ENCODE peak calls at places on chromosomes 3 and 15, in four cellular contexts. Z, U, D and L are unnamed samples.
A peak's percentile ranks its signal among the peaks of the same experiment; 100 is the strongest.

GRCh38 chr3:61663728-61664492 is 102.5 kb downstream of the PTPRG start:
- DNase-seq in Z (no peak), U (no peak), D (peak; percentile 31), L (peak; percentile 41)

GRCh38 chr3:16173696-16174355 is 654 bp upstream of the GALNT15 start:
- DNase-seq in Z (no peak), U (no peak), D (no peak), L (no peak)

GRCh38 chr15:42921049-42921731 is 612 bp upstream of the TTBK2 start:
- DNase-seq in Z (peak; percentile 30), U (peak; percentile 48), D (no peak), L (no peak)

GRCh38 chr3:2655229-2655701 is 454.9 kb downstream of the IL5RA start:
- DNase-seq in Z (no peak), D (no peak), U (no peak), L (no peak)

GRCh38 chr3:82217571-82217970 is 456.1 kb upstream of the GBE1 start:
- DNase-seq in D (no peak), U (no peak), Z (no peak), L (no peak)

GRCh38 chr15:73965730-73966103 is 26.4 kb downstream of the STOML1 start:
- DNase-seq in D (no peak), Z (no peak), U (no peak), L (peak; percentile 63)

GRCh38 chr3:184377882-184378445 is at the start of gene THPO:
- DNase-seq in U (no peak), D (peak; percentile 40), Z (no peak), L (no peak)

GRCh38 chr15:50145451-50145872 is 26.4 kb upstream of the ATP8B4 start:
- DNase-seq in U (peak; percentile 15), D (no peak), Z (peak; percentile 31), L (peak; percentile 63)

GRCh38 chr3:182808041-182808765 is 14.9 kb downstream of the ATP11B start:
- DNase-seq in D (no peak), U (no peak), Z (no peak), L (no peak)

GRCh38 chr3:134839422-134839821 is 44.4 kb downstream of the EPHB1 start:
- DNase-seq in Z (no peak), D (no peak), U (no peak), L (no peak)

GRCh38 chr15:40263036-40263754 is 19.7 kb downstream of the ANKRD63 start:
- DNase-seq in Z (no peak), D (no peak), U (no peak), L (no peak)

GRCh38 chr3:172152869-172153268 is 113.5 kb downstream of the FNDC3B start:
- DNase-seq in U (no peak), Z (no peak), D (no peak), L (peak; percentile 17)

GRCh38 chr3:187186801-187187421 is 10.4 kb upstream of the RTP1 start:
- DNase-seq in Z (no peak), U (no peak), D (no peak), L (no peak)